ENCODE peak calls at places on chromosome 4, in six cellular contexts. N is GM12878, O is Peyer's patch, D is ovary, X is tibial nerve, W is uterus. C is an unnamed sample.

GRCh38 chr4:173013232-173013932 is 155.2 kb upstream of the GALNT7 start:
- DNase-seq in N (peak; percentile 9), O (no peak), W (no peak), X (peak; percentile 29), D (peak; percentile 51), C (no peak)

GRCh38 chr4:160180206-160180605 is 1077.3 kb downstream of the RAPGEF2 start:
- DNase-seq in X (no peak), W (no peak), O (no peak), N (no peak), D (no peak), C (no peak)

GRCh38 chr4:30757357-30757756 is 37.2 kb downstream of the PCDH7 start:
- DNase-seq in D (no peak), X (no peak), W (no peak), N (no peak), O (no peak), C (no peak)

GRCh38 chr4:8090312-8090711 is 68.3 kb downstream of the ABLIM2 start:
- DNase-seq in D (no peak), X (no peak), O (peak; percentile 60), W (no peak), N (no peak), C (no peak)

GRCh38 chr4:126318376-126318775 is 1003.6 kb downstream of the FAT4 start:
- DNase-seq in X (no peak), O (no peak), N (no peak), W (no peak), D (no peak), C (no peak)

GRCh38 chr4:113682730-113683129 is 78.8 kb downstream of the CAMK2D start:
- DNase-seq in O (no peak), X (no peak), N (no peak), W (no peak), D (no peak), C (no peak)

GRCh38 chr4:89434364-89434988 is 126.9 kb upstream of the GPRIN3 start:
- DNase-seq in O (no peak), X (no peak), N (no peak), D (no peak), W (no peak), C (no peak)

GRCh38 chr4:55554453-55555030 is 7.8 kb upstream of the CLOCK start:
- DNase-seq in N (no peak), X (no peak), O (no peak), W (no peak), D (no peak), C (no peak)

GRCh38 chr4:112895785-112896184 is 153.7 kb upstream of the ANK2 start:
- DNase-seq in N (peak; percentile 31), O (no peak), D (no peak), W (no peak), X (no peak), C (no peak)

GRCh38 chr4:57065730-57066482 is 44.3 kb downstream of the IGFBP7 start:
- DNase-seq in O (no peak), D (no peak), N (no peak), X (no peak), W (no peak), C (no peak)

GRCh38 chr4:85929926-85930325 is 429.9 kb downstream of the MAPK10 start:
- DNase-seq in X (no peak), W (no peak), D (no peak), O (peak; percentile 56), N (no peak), C (peak; percentile 72)

GRCh38 chr4:152886201-152886600 is 49.9 kb upstream of the FHDC1 start:
- DNase-seq in W (no peak), O (no peak), X (no peak), D (no peak), N (no peak), C (no peak)

GRCh38 chr4:6991771-6992557 is 51.2 kb upstream of the TADA2B start:
- DNase-seq in O (no peak), X (no peak), N (no peak), W (peak; percentile 29), D (no peak), C (no peak)

GRCh38 chr4:52670121-52670520 is 11.0 kb upstream of the USP46 start:
- DNase-seq in X (no peak), D (no peak), N (no peak), W (no peak), O (no peak), C (no peak)

GRCh38 chr4:40305329-40306193 is 29.6 kb upstream of the CHRNA9 start:
- DNase-seq in D (no peak), O (no peak), X (no peak), N (peak; percentile 100), W (no peak), C (no peak)

GRCh38 chr4:41359069-41359769 is 102.5 kb downstream of the UCHL1 start:
- DNase-seq in X (no peak), D (no peak), O (no peak), N (no peak), W (no peak), C (peak; percentile 60)

GRCh38 chr4:153934689-153935017 is 145.8 kb upstream of the SFRP2 start:
- DNase-seq in O (no peak), X (no peak), N (no peak), D (no peak), W (no peak), C (no peak)

GRCh38 chr4:156999175-156999517 is 27.5 kb upstream of the PDGFC start:
- DNase-seq in D (peak; percentile 32), X (no peak), N (no peak), O (no peak), W (no peak), C (no peak)

GRCh38 chr4:1027219-1027915 is 15.9 kb downstream of the FGFRL1 start:
- DNase-seq in X (no peak), D (no peak), W (no peak), O (no peak), N (no peak), C (no peak)

GRCh38 chr4:1026115-1026514 is 14.7 kb downstream of the FGFRL1 start:
- DNase-seq in D (no peak), W (no peak), X (no peak), N (peak; percentile 56), O (peak; percentile 67), C (no peak)

GRCh38 chr4:1028574-1029220 is 17.3 kb downstream of the FGFRL1 start:
- DNase-seq in D (no peak), X (no peak), W (no peak), O (no peak), N (no peak), C (no peak)

GRCh38 chr4:1029536-1029935 is 18.1 kb downstream of the FGFRL1 start:
- DNase-seq in O (no peak), W (no peak), X (no peak), D (no peak), N (no peak), C (no peak)

GRCh38 chr4:1027916-1028240 is 16.5 kb downstream of the FGFRL1 start:
- DNase-seq in D (no peak), X (no peak), N (no peak), O (no peak), W (no peak), C (no peak)
- H3K27me3 ChIP-seq in D (no peaks in the 10 kb centered on the region), X (no peaks in the 10 kb centered on the region), N (no peaks in the 10 kb centered on the region), O (no peaks in the 10 kb centered on the region), W (no peaks in the 10 kb centered on the region), C (peaks cover 38% of the 10 kb centered on the region)

DNA sequence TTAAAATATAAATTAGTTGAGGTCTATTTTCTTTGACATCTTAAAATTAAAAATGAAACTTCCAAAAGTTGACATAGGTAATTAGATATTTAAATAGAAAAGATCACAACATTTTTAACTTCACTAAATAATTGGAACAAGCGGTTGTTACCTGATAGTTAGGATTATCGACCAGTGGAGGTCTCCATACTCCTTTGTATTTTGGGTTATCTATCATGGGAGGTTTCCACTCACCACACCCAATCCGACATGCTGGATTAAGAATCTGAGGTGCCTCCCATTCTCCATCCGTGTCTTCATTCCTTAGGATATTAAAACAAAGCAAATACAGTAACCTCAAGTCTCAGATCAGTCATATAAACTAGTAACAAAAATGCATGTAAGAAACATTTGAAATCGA is 22.2 kb downstream of the SCOC start:
- DNase-seq in D (no peak), O (no peak), W (no peak), X (no peak), N (no peak), C (no peak)
- TF ChIP-seq POLR2A in D (no peak), O (no peak), W (no peak), X (no peak), N (no peak), C (no peak)

GRCh38 chr4:187276786-187277408 is 553.2 kb upstream of the FAT1 start:
- DNase-seq in D (no peak), N (no peak), O (no peak), W (no peak), X (no peak), C (no peak)
- H3K27me3 ChIP-seq in D (no peaks in the 10 kb centered on the region), N (no peaks in the 10 kb centered on the region), O (no peaks in the 10 kb centered on the region), W (no peaks in the 10 kb centered on the region), X (no peaks in the 10 kb centered on the region), C (no peaks in the 10 kb centered on the region)

GRCh38 chr4:183438458-183439113 is 5.8 kb upstream of the CDKN2AIP start:
- DNase-seq in X (no peak), O (no peak), W (no peak), D (no peak), N (no peak), C (no peak)
- TF ChIP-seq POLR2A in X (no peak), O (peak; percentile 84), W (no peak), D (no peak), N (no peak), C (no peak)

DNA sequence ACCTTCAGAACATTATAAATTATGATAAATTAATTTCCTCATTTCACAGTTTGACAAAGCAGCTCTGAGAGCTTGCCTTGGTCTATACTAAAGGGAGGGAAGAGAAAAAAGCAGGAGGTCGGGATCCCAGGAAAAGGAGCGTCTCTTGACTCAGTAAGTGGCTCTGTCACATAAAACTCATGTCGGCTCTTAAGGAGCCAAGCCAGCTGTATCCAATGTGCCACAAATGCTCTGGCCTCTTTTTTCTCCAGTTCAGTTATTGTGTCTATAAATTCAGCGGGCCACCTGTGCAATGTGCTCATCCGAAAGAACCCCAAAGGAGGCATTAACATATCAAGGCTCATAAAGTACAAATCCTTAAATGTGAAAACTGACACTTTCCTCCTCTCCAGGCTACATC is 337.7 kb upstream of the FAM241A start:
- DNase-seq in D (no peak), N (no peak), O (no peak), X (no peak), W (no peak), C (no peak)
- H3K27me3 ChIP-seq in D (no peaks in the 10 kb centered on the region), N (no peaks in the 10 kb centered on the region), O (no peaks in the 10 kb centered on the region), X (no peaks in the 10 kb centered on the region), W (no peaks in the 10 kb centered on the region), C (no peaks in the 10 kb centered on the region)

GRCh38 chr4:10115271-10115656 is 1.3 kb downstream of the WDR1 start:
- DNase-seq in X (no peak), N (no peak), D (no peak), W (no peak), O (peak; percentile 65), C (no peak)
- TF ChIP-seq POLR2A in X (no peak), N (no peak), D (no peak), W (no peak), O (no peak), C (no peak)

GRCh38 chr4:4852591-4853362 is 6.7 kb upstream of the MSX1 start:
- DNase-seq in N (no peak), O (peak; percentile 52), D (peak; percentile 42), W (peak; percentile 79), X (no peak), C (peak; percentile 75)
- H3K27me3 ChIP-seq in N (peaks cover 7% of the 10 kb centered on the region), O (no peaks in the 10 kb centered on the region), D (no peaks in the 10 kb centered on the region), W (peaks cover 1% of the 10 kb centered on the region), X (no peaks in the 10 kb centered on the region), C (no peaks in the 10 kb centered on the region)

C was measured in spleen.